ENCODE peak calls at places on chromosome 18, in ten cellular contexts. One of them, this sample, is unnamed.
A peak's percentile ranks its signal among the peaks of the same experiment; 100 is the strongest.

GRCh38 chr18:73697395-73697794 is 450.2 kb downstream of the FBXO15 start:
- DNase-seq in cardiac fibroblast: no peak
- DNase-seq in AG09309: no peak
- DNase-seq in psoas muscle: no peak
- DNase-seq in uterus: no peak
- DNase-seq in esophagus squamous epithelium: no peak
- DNase-seq in HFFc6: no peak
- DNase-seq in body of pancreas: no peak
- DNase-seq in BE2C: no peak
- DNase-seq in adrenal gland: no peak
- DNase-seq in this sample: no peak

GRCh38 chr18:60193780-60194179 is 178.8 kb downstream of the MC4R start:
- DNase-seq in body of pancreas: no peak
- DNase-seq in HFFc6: no peak
- DNase-seq in uterus: no peak
- DNase-seq in BE2C: no peak
- DNase-seq in esophagus squamous epithelium: no peak
- DNase-seq in psoas muscle: no peak
- DNase-seq in cardiac fibroblast: no peak
- DNase-seq in AG09309: no peak
- DNase-seq in adrenal gland: no peak
- DNase-seq in this sample: no peak

GRCh38 chr18:47936975-47937374 is 6.5 kb upstream of the SMAD2 start:
- DNase-seq in HFFc6: no peak
- DNase-seq in body of pancreas: no peak
- DNase-seq in esophagus squamous epithelium: no peak
- DNase-seq in adrenal gland: no peak
- DNase-seq in AG09309: no peak
- DNase-seq in cardiac fibroblast: no peak
- DNase-seq in BE2C: no peak
- DNase-seq in psoas muscle: no peak
- DNase-seq in uterus: no peak
- DNase-seq in this sample: no peak

GRCh38 chr18:63905361-63905760 is 2.4 kb upstream of the SERPINB10 start:
- DNase-seq in HFFc6: no peak
- DNase-seq in esophagus squamous epithelium: no peak
- DNase-seq in body of pancreas: no peak
- DNase-seq in adrenal gland: no peak
- DNase-seq in cardiac fibroblast: no peak
- DNase-seq in uterus: no peak
- DNase-seq in BE2C: no peak
- DNase-seq in AG09309: no peak
- DNase-seq in psoas muscle: no peak
- DNase-seq in this sample: no peak

GRCh38 chr18:9782073-9782857 is 74.2 kb downstream of the RAB31 start:
- DNase-seq in body of pancreas: no peak
- DNase-seq in cardiac fibroblast: peak; percentile 95
- DNase-seq in esophagus squamous epithelium: no peak
- DNase-seq in adrenal gland: peak; percentile 73
- DNase-seq in psoas muscle: no peak
- DNase-seq in HFFc6: peak; percentile 81
- DNase-seq in BE2C: no peak
- DNase-seq in AG09309: peak; percentile 94
- DNase-seq in uterus: peak; percentile 31
- DNase-seq in this sample: no peak

GRCh38 chr18:77207540-77207939 is 42.1 kb upstream of the GALR1 start:
- DNase-seq in body of pancreas: peak; percentile 88
- DNase-seq in cardiac fibroblast: peak; percentile 88
- DNase-seq in adrenal gland: peak; percentile 68
- DNase-seq in uterus: peak; percentile 65
- DNase-seq in BE2C: no peak
- DNase-seq in AG09309: peak; percentile 18
- DNase-seq in HFFc6: peak; percentile 56
- DNase-seq in esophagus squamous epithelium: no peak
- DNase-seq in psoas muscle: peak; percentile 81
- DNase-seq in this sample: peak; percentile 40

GRCh38 chr18:8780227-8780626 is 74.9 kb downstream of the MTCL1 start:
- DNase-seq in esophagus squamous epithelium: no peak
- DNase-seq in adrenal gland: no peak
- DNase-seq in BE2C: no peak
- DNase-seq in uterus: no peak
- DNase-seq in AG09309: no peak
- DNase-seq in body of pancreas: peak; percentile 76
- DNase-seq in HFFc6: no peak
- DNase-seq in psoas muscle: no peak
- DNase-seq in cardiac fibroblast: no peak
- DNase-seq in this sample: no peak

GRCh38 chr18:70387018-70387417 is 98.2 kb downstream of the SOCS6 start:
- DNase-seq in body of pancreas: no peak
- DNase-seq in cardiac fibroblast: no peak
- DNase-seq in BE2C: no peak
- DNase-seq in AG09309: no peak
- DNase-seq in esophagus squamous epithelium: no peak
- DNase-seq in psoas muscle: no peak
- DNase-seq in uterus: no peak
- DNase-seq in adrenal gland: no peak
- DNase-seq in HFFc6: no peak
- DNase-seq in this sample: no peak

GRCh38 chr18:73446502-73446901 is 578.7 kb upstream of the NETO1 start:
- DNase-seq in psoas muscle: no peak
- DNase-seq in esophagus squamous epithelium: no peak
- DNase-seq in uterus: no peak
- DNase-seq in adrenal gland: no peak
- DNase-seq in HFFc6: no peak
- DNase-seq in cardiac fibroblast: no peak
- DNase-seq in BE2C: no peak
- DNase-seq in AG09309: no peak
- DNase-seq in body of pancreas: no peak
- DNase-seq in this sample: no peak

GRCh38 chr18:10533111-10533510 is 7.3 kb downstream of the NAPG start:
- DNase-seq in body of pancreas: no peak
- DNase-seq in esophagus squamous epithelium: no peak
- DNase-seq in cardiac fibroblast: no peak
- DNase-seq in uterus: no peak
- DNase-seq in HFFc6: no peak
- DNase-seq in adrenal gland: no peak
- DNase-seq in BE2C: no peak
- DNase-seq in psoas muscle: no peak
- DNase-seq in AG09309: no peak
- DNase-seq in this sample: no peak

GRCh38 chr18:44818148-44818547 is 137.5 kb downstream of the SETBP1 start:
- DNase-seq in uterus: no peak
- DNase-seq in esophagus squamous epithelium: no peak
- DNase-seq in AG09309: no peak
- DNase-seq in body of pancreas: no peak
- DNase-seq in psoas muscle: no peak
- DNase-seq in cardiac fibroblast: no peak
- DNase-seq in HFFc6: no peak
- DNase-seq in BE2C: no peak
- DNase-seq in adrenal gland: no peak
- DNase-seq in this sample: no peak

GRCh38 chr18:68426731-68427315 is 288.1 kb downstream of the TMX3 start:
- DNase-seq in psoas muscle: no peak
- DNase-seq in body of pancreas: no peak
- DNase-seq in BE2C: no peak
- DNase-seq in esophagus squamous epithelium: no peak
- DNase-seq in AG09309: no peak
- DNase-seq in cardiac fibroblast: no peak
- DNase-seq in HFFc6: no peak
- DNase-seq in uterus: no peak
- DNase-seq in adrenal gland: no peak
- DNase-seq in this sample: no peak

GRCh38 chr18:35510071-35511010 is 12.6 kb upstream of the INO80C start:
- DNase-seq in uterus: no peak
- DNase-seq in BE2C: no peak
- DNase-seq in esophagus squamous epithelium: no peak
- DNase-seq in AG09309: no peak
- DNase-seq in cardiac fibroblast: no peak
- DNase-seq in adrenal gland: no peak
- DNase-seq in psoas muscle: no peak
- DNase-seq in HFFc6: no peak
- DNase-seq in body of pancreas: no peak
- DNase-seq in this sample: no peak

GRCh38 chr18:71209944-71210343 is 921.1 kb downstream of the SOCS6 start:
- DNase-seq in BE2C: no peak
- DNase-seq in body of pancreas: no peak
- DNase-seq in HFFc6: no peak
- DNase-seq in uterus: no peak
- DNase-seq in psoas muscle: no peak
- DNase-seq in adrenal gland: no peak
- DNase-seq in cardiac fibroblast: no peak
- DNase-seq in esophagus squamous epithelium: no peak
- DNase-seq in AG09309: no peak
- DNase-seq in this sample: no peak

GRCh38 chr18:62436636-62437519 is 85.9 kb upstream of the ZCCHC2 start:
- DNase-seq in body of pancreas: peak; percentile 77
- DNase-seq in AG09309: peak; percentile 71
- DNase-seq in HFFc6: peak; percentile 55
- DNase-seq in esophagus squamous epithelium: no peak
- DNase-seq in uterus: peak; percentile 86
- DNase-seq in adrenal gland: peak; percentile 95
- DNase-seq in cardiac fibroblast: peak; percentile 92
- DNase-seq in BE2C: no peak
- DNase-seq in psoas muscle: peak; percentile 92
- DNase-seq in this sample: no peak

GRCh38 chr18:42446195-42446594 is 491.2 kb downstream of the PIK3C3 start:
- DNase-seq in HFFc6: no peak
- DNase-seq in adrenal gland: no peak
- DNase-seq in uterus: no peak
- DNase-seq in BE2C: no peak
- DNase-seq in psoas muscle: no peak
- DNase-seq in body of pancreas: no peak
- DNase-seq in esophagus squamous epithelium: no peak
- DNase-seq in AG09309: no peak
- DNase-seq in cardiac fibroblast: peak; percentile 44
- DNase-seq in this sample: no peak

GRCh38 chr18:12659904-12660605 is 2.1 kb upstream of the SPIRE1 start:
- DNase-seq in adrenal gland: peak; percentile 70
- DNase-seq in psoas muscle: peak; percentile 17
- DNase-seq in AG09309: no peak
- DNase-seq in BE2C: peak; percentile 31
- DNase-seq in body of pancreas: peak; percentile 58
- DNase-seq in cardiac fibroblast: peak; percentile 76
- DNase-seq in HFFc6: peak; percentile 77
- DNase-seq in uterus: peak; percentile 66
- DNase-seq in esophagus squamous epithelium: no peak
- DNase-seq in this sample: peak; percentile 68

GRCh38 chr18:46393230-46393629 is 263.8 kb downstream of the LOXHD1 start:
- DNase-seq in HFFc6: no peak
- DNase-seq in psoas muscle: no peak
- DNase-seq in cardiac fibroblast: no peak
- DNase-seq in esophagus squamous epithelium: no peak
- DNase-seq in AG09309: no peak
- DNase-seq in body of pancreas: no peak
- DNase-seq in adrenal gland: no peak
- DNase-seq in uterus: no peak
- DNase-seq in BE2C: no peak
- DNase-seq in this sample: no peak
- TF ChIP-seq CTCF in HFFc6: peak; percentile 36
- TF ChIP-seq CTCF in psoas muscle: no peak
- TF ChIP-seq CTCF in cardiac fibroblast: no peak
- TF ChIP-seq CTCF in esophagus squamous epithelium: no peak
- TF ChIP-seq CTCF in AG09309: peak; percentile 8
- TF ChIP-seq CTCF in body of pancreas: no peak
- TF ChIP-seq CTCF in adrenal gland: no peak
- TF ChIP-seq CTCF in uterus: no peak
- TF ChIP-seq CTCF in BE2C: peak; percentile 39
- TF ChIP-seq CTCF in this sample: no peak

GRCh38 chr18:23956483-23956882 is 58.1 kb upstream of the TTC39C start:
- DNase-seq in cardiac fibroblast: no peak
- DNase-seq in BE2C: no peak
- DNase-seq in esophagus squamous epithelium: no peak
- DNase-seq in HFFc6: no peak
- DNase-seq in uterus: no peak
- DNase-seq in adrenal gland: no peak
- DNase-seq in psoas muscle: no peak
- DNase-seq in body of pancreas: no peak
- DNase-seq in AG09309: no peak
- DNase-seq in this sample: no peak
- TF ChIP-seq CTCF in cardiac fibroblast: no peak
- TF ChIP-seq CTCF in BE2C: no peak
- TF ChIP-seq CTCF in esophagus squamous epithelium: no peak
- TF ChIP-seq CTCF in HFFc6: no peak
- TF ChIP-seq CTCF in uterus: no peak
- TF ChIP-seq CTCF in adrenal gland: no peak
- TF ChIP-seq CTCF in psoas muscle: no peak
- TF ChIP-seq CTCF in body of pancreas: no peak
- TF ChIP-seq CTCF in AG09309: no peak
- TF ChIP-seq CTCF in this sample: no peak

GRCh38 chr18:75341897-75342296 is 85.6 kb downstream of the SMIM21 start:
- DNase-seq in uterus: no peak
- DNase-seq in adrenal gland: no peak
- DNase-seq in AG09309: no peak
- DNase-seq in body of pancreas: no peak
- DNase-seq in esophagus squamous epithelium: no peak
- DNase-seq in HFFc6: no peak
- DNase-seq in BE2C: no peak
- DNase-seq in psoas muscle: no peak
- DNase-seq in cardiac fibroblast: no peak
- DNase-seq in this sample: no peak

GRCh38 chr18:75343389-75343788 is 84.1 kb downstream of the SMIM21 start:
- DNase-seq in BE2C: no peak
- DNase-seq in cardiac fibroblast: no peak
- DNase-seq in HFFc6: no peak
- DNase-seq in uterus: no peak
- DNase-seq in psoas muscle: no peak
- DNase-seq in AG09309: no peak
- DNase-seq in adrenal gland: no peak
- DNase-seq in body of pancreas: no peak
- DNase-seq in esophagus squamous epithelium: no peak
- DNase-seq in this sample: no peak

GRCh38 chr18:75346671-75347070 is 80.8 kb downstream of the SMIM21 start:
- DNase-seq in psoas muscle: no peak
- DNase-seq in body of pancreas: no peak
- DNase-seq in HFFc6: no peak
- DNase-seq in esophagus squamous epithelium: no peak
- DNase-seq in cardiac fibroblast: no peak
- DNase-seq in BE2C: no peak
- DNase-seq in uterus: no peak
- DNase-seq in AG09309: no peak
- DNase-seq in adrenal gland: no peak
- DNase-seq in this sample: no peak

GRCh38 chr18:75344615-75345014 is 82.9 kb downstream of the SMIM21 start:
- DNase-seq in cardiac fibroblast: no peak
- DNase-seq in psoas muscle: no peak
- DNase-seq in uterus: no peak
- DNase-seq in adrenal gland: no peak
- DNase-seq in AG09309: no peak
- DNase-seq in body of pancreas: no peak
- DNase-seq in HFFc6: no peak
- DNase-seq in BE2C: no peak
- DNase-seq in esophagus squamous epithelium: no peak
- DNase-seq in this sample: no peak

GRCh38 chr18:75344161-75344560 is 83.3 kb downstream of the SMIM21 start:
- DNase-seq in HFFc6: no peak
- DNase-seq in cardiac fibroblast: no peak
- DNase-seq in BE2C: no peak
- DNase-seq in body of pancreas: no peak
- DNase-seq in psoas muscle: no peak
- DNase-seq in uterus: no peak
- DNase-seq in esophagus squamous epithelium: no peak
- DNase-seq in adrenal gland: no peak
- DNase-seq in AG09309: no peak
- DNase-seq in this sample: no peak
- TF ChIP-seq CTCF in HFFc6: no peak
- TF ChIP-seq CTCF in cardiac fibroblast: no peak
- TF ChIP-seq CTCF in BE2C: no peak
- TF ChIP-seq CTCF in body of pancreas: no peak
- TF ChIP-seq CTCF in psoas muscle: no peak
- TF ChIP-seq CTCF in uterus: no peak
- TF ChIP-seq CTCF in esophagus squamous epithelium: no peak
- TF ChIP-seq CTCF in adrenal gland: no peak
- TF ChIP-seq CTCF in AG09309: no peak
- TF ChIP-seq CTCF in this sample: no peak

GRCh38 chr18:49464718-49465598 is 4.5 kb upstream of the DYM start:
- DNase-seq in cardiac fibroblast: peak; percentile 36
- DNase-seq in psoas muscle: no peak
- DNase-seq in HFFc6: peak; percentile 12
- DNase-seq in BE2C: no peak
- DNase-seq in body of pancreas: no peak
- DNase-seq in esophagus squamous epithelium: no peak
- DNase-seq in uterus: no peak
- DNase-seq in adrenal gland: no peak
- DNase-seq in AG09309: no peak
- DNase-seq in this sample: no peak
- TF ChIP-seq CTCF in cardiac fibroblast: no peak
- TF ChIP-seq CTCF in psoas muscle: no peak
- TF ChIP-seq CTCF in HFFc6: no peak
- TF ChIP-seq CTCF in BE2C: no peak
- TF ChIP-seq CTCF in body of pancreas: no peak
- TF ChIP-seq CTCF in esophagus squamous epithelium: no peak
- TF ChIP-seq CTCF in uterus: no peak
- TF ChIP-seq CTCF in adrenal gland: no peak
- TF ChIP-seq CTCF in AG09309: no peak
- TF ChIP-seq CTCF in this sample: no peak